ENCODE peak calls at places on chromosomes 5 and 9, in seven cellular contexts. D is IMR-90, J is mesenchymal stem cell, X is PC-3, G is GM23248, S is H1, V is neuronal stem cell. H is an unnamed sample.

GRCh38 chr9:123866497-123866896 is 63.4 kb downstream of the DENND1A start:
- DNase-seq in D (no peak), J (no peak), X (no peak), G (peak; percentile 4), S (no peak), V (no peak), H (peak; percentile 22)

GRCh38 chr5:138952962-138953361 is 77.8 kb upstream of the LRRTM2 start:
- DNase-seq in D (no peak), J (no peak), X (no peak), G (no peak), S (no peak), V (no peak), H (no peak)

GRCh38 chr9:133347515-133347984 is 381 bp downstream of the MED22 start:
- DNase-seq in D (no peak), J (peak; percentile 51), X (peak; percentile 18), G (peak; percentile 73), S (peak; percentile 65), V (peak; percentile 42), H (no peak)

GRCh38 chr5:135238622-135239460 is 160.2 kb downstream of the MACROH2A1 start:
- DNase-seq in D (no peak), J (no peak), X (no peak), G (no peak), S (peak; percentile 41), V (no peak), H (no peak)

GRCh38 chr5:1652873-1653707 is 129.3 kb upstream of the LPCAT1 start:
- DNase-seq in D (no peak), J (no peak), X (peak; percentile 42), G (peak; percentile 36), S (peak; percentile 56), V (no peak), H (no peak)

GRCh38 chr5:13910637-13911288 is 33.7 kb downstream of the DNAH5 start:
- DNase-seq in D (no peak), J (no peak), X (no peak), G (no peak), S (no peak), V (no peak), H (no peak)

GRCh38 chr9:137449931-137450537 is 8.9 kb upstream of the ENTPD8 start:
- DNase-seq in D (no peak), J (no peak), X (no peak), G (no peak), S (no peak), V (no peak), H (no peak)

GRCh38 chr9:109319072-109319630 is 1.7 kb downstream of the EPB41L4B start:
- DNase-seq in D (no peak), J (no peak), X (peak; percentile 49), G (no peak), S (peak; percentile 53), V (peak; percentile 14), H (no peak)

GRCh38 chr5:31976161-31976560 is 198.0 kb downstream of the GOLPH3 start:
- DNase-seq in D (no peak), J (no peak), X (no peak), G (no peak), S (no peak), V (no peak), H (no peak)

GRCh38 chr5:116709082-116709481 is 134.5 kb upstream of the SEMA6A start:
- DNase-seq in D (no peak), J (no peak), X (no peak), G (no peak), S (no peak), V (no peak), H (no peak)

GRCh38 chr5:136199408-136199807 is 6.4 kb upstream of the SMIM32 start:
- DNase-seq in D (no peak), J (no peak), X (no peak), G (no peak), S (peak; percentile 38), V (no peak), H (no peak)

GRCh38 chr9:74950456-74950855 is 2.3 kb downstream of the C9orf40 start:
- DNase-seq in D (no peak), J (no peak), X (peak; percentile 4), G (no peak), S (no peak), V (no peak), H (no peak)

GRCh38 chr5:77900691-77901090 is 124.6 kb upstream of the TBCA start:
- DNase-seq in D (no peak), J (no peak), X (no peak), G (no peak), S (no peak), V (no peak), H (no peak)

GRCh38 chr5:15209053-15209762 is 290.8 kb upstream of the FBXL7 start:
- DNase-seq in D (no peak), J (no peak), X (no peak), G (no peak), S (no peak), V (no peak), H (no peak)

GRCh38 chr9:100204796-100205195 is 105.8 kb downstream of the INVS start:
- DNase-seq in D (no peak), J (no peak), X (no peak), G (no peak), S (no peak), V (no peak), H (no peak)

GRCh38 chr5:14720236-14720923 is 55.9 kb downstream of the OTULIN start:
- DNase-seq in D (peak; percentile 76), J (peak; percentile 77), X (peak; percentile 45), G (peak; percentile 84), S (no peak), V (no peak), H (no peak)

GRCh38 chr5:16707168-16707868 is 90.5 kb upstream of the RETREG1 start:
- DNase-seq in D (no peak), J (no peak), X (no peak), G (no peak), S (no peak), V (no peak), H (no peak)

GRCh38 chr9:137757613-137758029 is 120.0 kb upstream of the CACNA1B start:
- DNase-seq in D (peak; percentile 86), J (peak; percentile 77), X (peak; percentile 40), G (peak; percentile 80), S (no peak), V (no peak), H (no peak)

GRCh38 chr9:86098793-86099694 is at the start of gene GOLM1:
- DNase-seq in D (peak; percentile 60), J (peak; percentile 70), X (peak; percentile 63), G (peak; percentile 89), S (peak; percentile 74), V (peak; percentile 63), H (no peak)

GRCh38 chr5:169549453-169549852 is 34.1 kb upstream of the SPDL1 start:
- DNase-seq in D (no peak), J (no peak), X (no peak), G (peak; percentile 40), S (no peak), V (no peak), H (no peak)
- H3K4me3 ChIP-seq in D (no peak overlapping the region), J (no peak overlapping the region), X (no peak overlapping the region), G (no peak overlapping the region), S (no peak overlapping the region), V (no peak overlapping the region), H (no peak overlapping the region)

GRCh38 chr9:136259836-136260235 is 14.2 kb upstream of the QSOX2 start:
- DNase-seq in D (no peak), J (no peak), X (no peak), G (no peak), S (no peak), V (no peak), H (no peak)
- H3K9ac ChIP-seq in D (no peak overlapping the region), J (no peak overlapping the region), X (no peak overlapping the region), G (no peak overlapping the region), S (no peak overlapping the region), V (peak overlapping the region; percentile 44), H (no peak overlapping the region)

GRCh38 chr9:136086951-136087740 is 7.9 kb downstream of the NACC2 start:
- DNase-seq in D (no peak), J (no peak), X (no peak), G (no peak), S (peak; percentile 50), V (no peak), H (no peak)

GRCh38 chr9:136084191-136084944 is 10.7 kb downstream of the NACC2 start:
- DNase-seq in D (no peak), J (no peak), X (no peak), G (no peak), S (no peak), V (no peak), H (no peak)

GRCh38 chr9:136087741-136088480 is 7.2 kb downstream of the NACC2 start:
- DNase-seq in D (no peak), J (no peak), X (no peak), G (no peak), S (no peak), V (no peak), H (no peak)

GRCh38 chr9:136085815-136086212 is 9.3 kb downstream of the NACC2 start:
- DNase-seq in D (no peak), J (no peak), X (no peak), G (no peak), S (no peak), V (no peak), H (no peak)

DNA sequence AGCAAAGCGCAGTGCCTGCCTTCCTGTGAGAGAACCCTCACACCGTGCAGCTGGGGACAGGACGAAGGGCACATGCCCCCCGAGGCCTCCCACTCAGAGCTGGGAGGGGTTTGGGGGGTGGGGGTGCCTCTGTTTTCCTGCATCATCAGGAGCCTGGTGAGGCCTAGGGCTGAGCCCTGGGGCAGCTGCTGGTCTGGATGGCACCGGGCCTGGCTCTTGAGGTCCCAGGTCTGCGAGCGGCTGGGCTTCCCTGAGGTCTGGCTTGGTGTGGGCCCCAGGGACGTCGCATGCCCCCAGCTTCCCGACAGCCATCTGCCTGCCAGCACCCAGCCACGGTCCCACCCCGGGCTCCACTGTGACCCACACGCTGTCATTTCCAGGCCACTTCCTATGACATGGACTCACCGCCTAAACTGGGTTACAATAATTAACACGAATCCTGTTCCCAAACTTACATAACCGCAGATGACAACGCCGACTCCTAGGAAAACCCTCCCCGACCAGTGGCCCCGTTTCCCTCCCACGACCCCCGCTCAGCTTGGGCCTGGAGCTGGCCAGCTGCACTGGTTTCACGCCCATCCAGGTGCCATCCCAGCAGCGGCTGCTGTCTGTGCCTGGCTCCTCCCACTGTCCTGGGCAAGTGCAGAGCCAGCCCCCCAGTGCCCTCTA is 8.7 kb downstream of the NACC2 start:
- DNase-seq in D (no peak), J (no peak), X (no peak), G (no peak), S (no peak), V (no peak), H (no peak)
- H3K4me3 ChIP-seq in D (no peak overlapping the region), J (no peak overlapping the region), X (no peak overlapping the region), G (no peak overlapping the region), S (no peak overlapping the region), V (no peak overlapping the region), H (no peak overlapping the region)

DNA sequence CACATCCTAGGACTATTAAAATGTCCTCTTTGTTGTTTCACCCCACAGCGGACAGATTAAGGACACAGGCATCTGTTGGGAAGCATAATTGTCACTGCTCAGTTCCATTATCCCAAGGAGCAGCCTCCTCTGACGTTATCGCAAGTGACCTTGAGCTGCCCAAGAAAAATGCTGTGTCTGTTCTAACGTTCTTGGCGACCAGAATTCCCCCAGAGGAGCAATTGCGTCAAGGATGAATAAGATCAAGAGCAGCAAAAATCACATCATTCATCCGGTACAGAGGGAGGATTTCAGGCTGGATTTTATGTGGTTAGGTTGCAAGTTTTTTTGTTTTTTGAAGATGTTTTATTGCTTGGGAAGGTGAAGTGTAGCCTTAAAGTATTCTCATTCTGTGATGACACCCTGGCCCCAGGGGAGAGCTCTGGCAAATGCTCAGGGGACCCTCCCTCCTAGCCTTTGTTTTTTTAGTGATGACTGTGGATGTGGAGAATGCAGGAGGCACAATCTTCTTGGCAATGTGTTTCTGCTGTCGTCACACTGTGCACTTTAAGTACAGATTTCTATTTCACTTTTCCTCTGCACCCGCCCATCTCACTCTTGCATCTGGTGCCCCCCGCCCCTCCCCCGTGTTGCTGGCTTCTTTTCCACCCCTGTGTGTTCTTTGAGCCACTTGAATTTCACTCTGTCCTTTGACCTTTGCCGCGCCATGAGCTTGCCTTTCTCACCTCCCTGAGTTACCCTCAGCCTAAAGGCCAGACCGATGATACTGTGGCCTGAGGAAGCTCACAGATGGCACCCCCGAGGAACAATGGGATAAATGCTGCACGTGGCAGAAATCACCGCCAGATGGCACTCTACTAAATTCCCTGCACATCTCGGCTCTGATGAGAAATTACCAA is 308.4 kb downstream of the RAB3C start:
- DNase-seq in D (peak; percentile 81), J (peak; percentile 72), X (peak; percentile 81), G (peak; percentile 87), S (peak; percentile 85), V (peak; percentile 67), H (no peak)
- H3K9ac ChIP-seq in D (peak overlapping the region; percentile 1), J (peak overlapping the region; percentile 80), X (peak overlapping the region; percentile 71), G (peak overlapping the region; percentile 80), S (no peak overlapping the region), V (no peak overlapping the region), H (no peak overlapping the region)

H was measured in SK-N-MC.